ENCODE peak calls at places on chromosomes 13 and 19, in ten cellular contexts. One of them, this sample, is unnamed.

GRCh38 chr19:1568320-1569019 is at the start of gene MEX3D:
- DNase-seq in fibroblast of mammary gland: peak
- DNase-seq in Peyer's patch: peak
- DNase-seq in GDM1: peak
- DNase-seq in Right ventricle myocardium superior: peak
- DNase-seq in ELR: peak
- DNase-seq in IMR-90: peak
- DNase-seq in KG1: peak
- DNase-seq in amygdala: peak
- DNase-seq in activated T-cell treated with anti-CD3 and anti-CD28 coated beads, Interleukin-2, amount 50 U/mL, for 48 hours: peak
- DNase-seq in this sample: no peak

GRCh38 chr13:39095500-39095899 is 57.2 kb downstream of the NHLRC3 start:
- DNase-seq in GDM1: no peak
- DNase-seq in KG1: no peak
- DNase-seq in ELR: no peak
- DNase-seq in activated T-cell treated with anti-CD3 and anti-CD28 coated beads, Interleukin-2, amount 50 U/mL, for 48 hours: no peak
- DNase-seq in Peyer's patch: no peak
- DNase-seq in Right ventricle myocardium superior: no peak
- DNase-seq in amygdala: no peak
- DNase-seq in fibroblast of mammary gland: no peak
- DNase-seq in IMR-90: no peak
- DNase-seq in this sample: no peak

GRCh38 chr13:44967656-44968451 is 21.4 kb downstream of the NUFIP1 start:
- DNase-seq in KG1: no peak
- DNase-seq in IMR-90: peak
- DNase-seq in GDM1: no peak
- DNase-seq in activated T-cell treated with anti-CD3 and anti-CD28 coated beads, Interleukin-2, amount 50 U/mL, for 48 hours: no peak
- DNase-seq in Peyer's patch: no peak
- DNase-seq in amygdala: no peak
- DNase-seq in Right ventricle myocardium superior: no peak
- DNase-seq in ELR: peak
- DNase-seq in fibroblast of mammary gland: peak
- DNase-seq in this sample: no peak

GRCh38 chr13:48783831-48784230 is 130.1 kb downstream of the CYSLTR2 start:
- DNase-seq in KG1: no peak
- DNase-seq in IMR-90: no peak
- DNase-seq in GDM1: no peak
- DNase-seq in Right ventricle myocardium superior: no peak
- DNase-seq in ELR: no peak
- DNase-seq in Peyer's patch: no peak
- DNase-seq in amygdala: no peak
- DNase-seq in activated T-cell treated with anti-CD3 and anti-CD28 coated beads, Interleukin-2, amount 50 U/mL, for 48 hours: no peak
- DNase-seq in fibroblast of mammary gland: no peak
- DNase-seq in this sample: no peak

GRCh38 chr19:49503582-49503962 is 7.3 kb downstream of the RPS11 start:
- DNase-seq in amygdala: no peak
- DNase-seq in Peyer's patch: no peak
- DNase-seq in ELR: no peak
- DNase-seq in activated T-cell treated with anti-CD3 and anti-CD28 coated beads, Interleukin-2, amount 50 U/mL, for 48 hours: no peak
- DNase-seq in GDM1: no peak
- DNase-seq in KG1: no peak
- DNase-seq in fibroblast of mammary gland: no peak
- DNase-seq in Right ventricle myocardium superior: no peak
- DNase-seq in IMR-90: no peak
- DNase-seq in this sample: no peak

GRCh38 chr13:65143920-65144319 is 2086.2 kb downstream of the PCDH9 start:
- DNase-seq in KG1: no peak
- DNase-seq in IMR-90: no peak
- DNase-seq in GDM1: no peak
- DNase-seq in Peyer's patch: no peak
- DNase-seq in fibroblast of mammary gland: no peak
- DNase-seq in Right ventricle myocardium superior: no peak
- DNase-seq in amygdala: no peak
- DNase-seq in ELR: no peak
- DNase-seq in activated T-cell treated with anti-CD3 and anti-CD28 coated beads, Interleukin-2, amount 50 U/mL, for 48 hours: no peak
- DNase-seq in this sample: no peak

GRCh38 chr19:14146789-14147216 is 10.4 kb upstream of the ASF1B start:
- DNase-seq in amygdala: no peak
- DNase-seq in KG1: no peak
- DNase-seq in fibroblast of mammary gland: peak
- DNase-seq in ELR: peak
- DNase-seq in activated T-cell treated with anti-CD3 and anti-CD28 coated beads, Interleukin-2, amount 50 U/mL, for 48 hours: no peak
- DNase-seq in GDM1: no peak
- DNase-seq in Right ventricle myocardium superior: no peak
- DNase-seq in Peyer's patch: no peak
- DNase-seq in IMR-90: peak
- DNase-seq in this sample: no peak

GRCh38 chr13:44049546-44049945 is 169.8 kb downstream of the LACC1 start:
- DNase-seq in activated T-cell treated with anti-CD3 and anti-CD28 coated beads, Interleukin-2, amount 50 U/mL, for 48 hours: no peak
- DNase-seq in GDM1: no peak
- DNase-seq in ELR: no peak
- DNase-seq in Peyer's patch: no peak
- DNase-seq in Right ventricle myocardium superior: no peak
- DNase-seq in KG1: no peak
- DNase-seq in amygdala: no peak
- DNase-seq in IMR-90: no peak
- DNase-seq in fibroblast of mammary gland: no peak
- DNase-seq in this sample: no peak

This sample was measured in cardiac septum.